ENCODE peak calls at places on chromosomes 16 and 17, in five cellular contexts. E is GM13976, L is mucosa of descending colon, F is glutamatergic neuron, J is AG04450. T is an unnamed sample.

GRCh38 chr17:40348136-40348504 is 16.4 kb downstream of the GJD3 start:
- DNase-seq in E (no peak), L (peak), F (no peak), J (no peak), T (no peak)

GRCh38 chr16:79798416-79799053 is 198.0 kb upstream of the MAF start:
- DNase-seq in E (no peak), L (no peak), F (no peak), J (no peak), T (no peak)

GRCh38 chr17:34447406-34447805 is 84.4 kb upstream of the CCL1 start:
- DNase-seq in E (no peak), L (no peak), F (no peak), J (no peak), T (no peak)

GRCh38 chr17:17750881-17751280 is 69.6 kb downstream of the RAI1 start:
- DNase-seq in E (peak), L (no peak), F (no peak), J (no peak), T (peak)

GRCh38 chr16:69217433-69217832 is 30.5 kb downstream of the SNTB2 start:
- DNase-seq in E (no peak), L (no peak), F (no peak), J (peak), T (no peak)

GRCh38 chr17:28763804-28764266 is 20.0 kb downstream of the TRAF4 start:
- DNase-seq in E (peak), L (no peak), F (peak), J (peak), T (peak)

GRCh38 chr17:34291721-34292348 is 6.3 kb downstream of the CCL11 start:
- DNase-seq in E (no peak), L (no peak), F (no peak), J (no peak), T (no peak)

GRCh38 chr16:85037050-85037410 is 9.4 kb downstream of the KIAA0513 start:
- DNase-seq in E (no peak), L (no peak), F (no peak), J (peak), T (peak)

GRCh38 chr17:38357488-38358123 is 6.0 kb downstream of the SOCS7 start:
- DNase-seq in E (no peak), L (no peak), F (no peak), J (no peak), T (no peak)

GRCh38 chr16:54422159-54422558 is 135.6 kb upstream of the IRX3 start:
- DNase-seq in E (no peak), L (no peak), F (no peak), J (no peak), T (no peak)

GRCh38 chr16:51592535-51592934 is 441.5 kb upstream of the SALL1 start:
- DNase-seq in E (no peak), L (no peak), F (no peak), J (no peak), T (no peak)

DNA sequence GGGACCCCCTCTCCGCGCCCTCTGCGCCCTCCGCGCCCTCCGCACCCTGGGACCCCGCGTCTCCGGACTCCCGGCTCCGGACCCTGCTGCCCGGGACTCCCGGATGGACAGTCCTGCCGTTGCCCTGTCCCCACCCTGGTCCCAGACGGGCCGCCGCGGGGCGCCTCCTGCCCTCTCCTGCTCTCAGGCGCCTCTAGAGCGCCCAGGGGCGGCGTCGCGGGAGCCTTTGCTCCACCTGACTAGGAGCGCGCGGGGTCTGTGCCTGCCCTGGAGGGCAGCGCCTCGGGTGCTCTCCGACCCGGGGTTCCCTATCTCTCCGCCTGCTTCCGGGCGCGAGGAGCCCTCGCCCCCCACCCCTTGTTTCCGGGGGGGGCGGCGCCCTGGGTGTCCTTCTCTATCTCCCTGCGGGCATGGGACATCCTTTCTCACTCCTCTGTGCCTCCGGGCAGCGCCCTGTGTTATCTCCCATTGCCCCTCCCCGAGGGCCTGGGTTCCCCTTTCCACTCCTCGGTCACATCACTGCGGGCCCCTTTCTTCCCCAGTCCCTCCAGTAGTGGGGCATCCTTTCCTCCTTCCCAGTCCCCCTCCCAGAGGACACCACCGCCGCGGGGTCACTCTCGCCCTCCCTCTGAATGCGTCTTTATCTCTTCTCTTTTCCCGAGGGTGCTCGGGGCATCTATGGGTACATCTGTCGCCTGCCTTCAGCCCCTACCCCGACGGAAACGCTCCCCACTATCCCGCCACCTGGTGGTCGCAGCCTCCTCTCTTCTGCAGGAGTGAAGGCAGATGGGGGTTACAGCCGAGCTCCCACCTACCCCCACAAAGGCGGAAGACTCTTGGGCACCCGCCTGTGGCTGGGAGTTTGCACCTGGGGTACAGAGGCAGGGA is 865 bp downstream of the PRKCB start:
- DNase-seq in E (peak), L (peak), F (peak), J (no peak), T (peak)
- TF ChIP-seq CTCF in E (peak), L (no peak), F (no peak), J (no peak), T (peak)

GRCh38 chr17:4997302-4998026 is at the start of the genes INCA1 and KIF1C:
- DNase-seq in E (peak), L (peak), F (peak), J (peak), T (peak)
- TF ChIP-seq CTCF in E (no peak), L (no peak), F (no peak), J (no peak), T (no peak)

GRCh38 chr17:20009052-20009301 is 182 bp upstream of the SPECC1 start:
- DNase-seq in E (no peak), L (no peak), F (no peak), J (no peak), T (no peak)
- TF ChIP-seq CTCF in E (no peak), L (no peak), F (no peak), J (no peak), T (no peak)

DNA sequence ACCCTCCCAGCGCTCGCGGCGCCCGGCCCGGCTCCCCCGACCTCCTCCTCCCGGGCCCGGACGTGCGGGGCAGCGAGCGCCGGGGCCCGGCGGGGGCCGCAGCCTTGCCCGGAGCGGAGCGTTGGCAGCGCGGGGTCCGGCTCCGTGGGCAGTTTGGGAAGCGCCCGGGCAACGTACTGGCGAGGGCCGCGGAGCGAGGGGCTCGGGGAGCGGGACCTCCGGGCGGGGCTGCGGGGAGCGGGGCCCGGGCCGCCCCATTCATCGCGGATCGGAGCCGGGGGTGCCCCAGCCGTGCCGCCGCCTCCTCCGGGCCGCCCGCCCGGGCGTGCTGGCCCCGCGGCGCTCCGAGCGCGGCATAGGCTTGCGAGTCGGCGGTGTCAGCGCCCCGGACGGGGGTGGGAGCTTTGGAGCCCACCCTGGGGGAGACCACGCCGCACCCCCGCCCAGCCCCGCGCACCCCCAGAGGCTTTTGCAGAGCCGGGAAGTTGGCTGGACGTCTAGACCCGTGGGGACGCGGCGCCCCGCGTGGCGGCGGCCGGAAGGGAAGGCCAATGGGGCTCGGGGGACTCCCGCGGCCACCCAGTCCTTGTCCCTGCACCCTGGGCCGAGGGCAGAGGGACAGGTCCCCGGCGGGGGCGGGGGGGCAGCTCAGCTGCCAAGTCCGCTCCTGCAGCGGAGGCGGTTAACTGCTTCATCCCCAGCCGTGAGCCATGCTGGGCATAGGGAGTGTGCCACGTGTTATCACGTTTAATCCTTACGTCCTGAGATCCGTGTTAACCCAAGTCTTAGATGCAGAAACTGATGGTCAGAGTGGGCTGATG is 852 bp downstream of the ZNF469 start:
- DNase-seq in E (no peak), L (peak), F (peak), J (no peak), T (no peak)
- TF ChIP-seq CTCF in E (peak), L (no peak), F (no peak), J (peak), T (peak)

GRCh38 chr17:36602030-36602737 is 801 bp downstream of the MRM1 start:
- DNase-seq in E (no peak), L (peak), F (no peak), J (no peak), T (peak)
- TF ChIP-seq CTCF in E (no peak), L (no peak), F (no peak), J (no peak), T (no peak)

GRCh38 chr16:66549284-66550131 is at the start of gene TK2:
- DNase-seq in E (peak), L (peak), F (peak), J (peak), T (peak)
- TF ChIP-seq CTCF in E (peak), L (no peak), F (no peak), J (peak), T (no peak)